ENCODE peak calls at places on chromosomes 16 and 17, in six cellular contexts. Q is endothelial cell of umbilical vein; K is naive thymus-derived CD4-positive, alpha-beta T cell; N is EH; L is WTC11; U is cardiac muscle cell. P is an unnamed sample.

GRCh38 chr16:15967223-15967546 is 17.8 kb downstream of the ABCC1 start:
- DNase-seq in Q (no peak), L (no peak), N (no peak), K (no peak), U (no peak), P (no peak)

GRCh38 chr16:48535831-48536599 is 74.0 kb downstream of the N4BP1 start:
- DNase-seq in Q (no peak), U (no peak), L (no peak), N (peak), K (no peak), P (peak)

GRCh38 chr17:43135454-43135819 is 10.3 kb upstream of the BRCA1 start:
- DNase-seq in U (no peak), K (no peak), N (no peak), L (peak), Q (no peak), P (no peak)

GRCh38 chr17:50396261-50397110 is 837 bp downstream of the LRRC59 start:
- DNase-seq in N (peak), Q (peak), L (no peak), K (peak), U (peak), P (no peak)

GRCh38 chr17:17840751-17841591 is 4.2 kb upstream of the SREBF1 start:
- DNase-seq in U (no peak), N (peak), K (no peak), Q (peak), L (no peak), P (peak)

GRCh38 chr17:4566785-4567184 is 6.4 kb upstream of the GGT6 start:
- DNase-seq in L (peak), U (peak), N (peak), Q (peak), K (no peak), P (peak)

GRCh38 chr17:8142158-8142886 is 9.9 kb downstream of the PER1 start:
- DNase-seq in Q (no peak), K (peak), L (no peak), N (no peak), U (no peak), P (no peak)

GRCh38 chr17:49694847-49695697 is 12.7 kb downstream of the SLC35B1 start:
- DNase-seq in N (peak), Q (peak), L (peak), K (peak), U (peak), P (peak)

GRCh38 chr16:4693956-4694663 is 748 bp downstream of the NUDT16L1 start:
- DNase-seq in K (peak), Q (peak), L (no peak), N (peak), U (peak), P (peak)

GRCh38 chr16:85759136-85759535 is 8.2 kb upstream of the C16orf74 start:
- DNase-seq in L (no peak), Q (no peak), K (no peak), N (no peak), U (no peak), P (no peak)